ENCODE peak calls at places on chromosomes 11 and 22, in six cellular contexts. One of them, this sample, is unnamed. For H3K9me3, the result is how much of the 10 kb centered on the place peaks cover.

GRCh38 chr11:81869337-81870065 is 864.2 kb downstream of the FAM181B start:
- DNase-seq in stomach: peak
- DNase-seq in A549: no peak
- DNase-seq in H1: no peak
- DNase-seq in tibial nerve: no peak
- DNase-seq in GM12878: peak
- DNase-seq in this sample: no peak

GRCh38 chr22:32208681-32209080 is 3.8 kb upstream of the RFPL2 start:
- DNase-seq in stomach: no peak
- DNase-seq in A549: no peak
- DNase-seq in H1: no peak
- DNase-seq in tibial nerve: no peak
- DNase-seq in GM12878: no peak
- DNase-seq in this sample: no peak

GRCh38 chr11:102760355-102761035 is 19.9 kb downstream of the MMP10 start:
- DNase-seq in stomach: no peak
- DNase-seq in A549: peak
- DNase-seq in H1: no peak
- DNase-seq in tibial nerve: no peak
- DNase-seq in GM12878: no peak
- DNase-seq in this sample: no peak

GRCh38 chr22:44689915-44690524 is 12.0 kb upstream of the PRR5 start:
- DNase-seq in stomach: no peak
- DNase-seq in A549: no peak
- DNase-seq in H1: no peak
- DNase-seq in tibial nerve: no peak
- DNase-seq in GM12878: no peak
- DNase-seq in this sample: no peak

GRCh38 chr22:42214625-42215415 is 55.6 kb downstream of the TCF20 start:
- DNase-seq in stomach: no peak
- DNase-seq in A549: no peak
- DNase-seq in H1: no peak
- DNase-seq in tibial nerve: no peak
- DNase-seq in GM12878: no peak
- DNase-seq in this sample: no peak

GRCh38 chr22:49811014-49811791 is 16.5 kb downstream of the BRD1 start:
- DNase-seq in stomach: no peak
- DNase-seq in A549: no peak
- DNase-seq in H1: no peak
- DNase-seq in tibial nerve: no peak
- DNase-seq in GM12878: no peak
- DNase-seq in this sample: no peak

GRCh38 chr11:112537846-112538330 is 277.2 kb upstream of the PLET1 start:
- DNase-seq in stomach: no peak
- DNase-seq in A549: no peak
- DNase-seq in H1: no peak
- DNase-seq in tibial nerve: no peak
- DNase-seq in GM12878: no peak
- DNase-seq in this sample: no peak

GRCh38 chr11:76314741-76315090 is 66.2 kb downstream of the THAP12 start:
- DNase-seq in stomach: no peak
- DNase-seq in A549: no peak
- DNase-seq in H1: no peak
- DNase-seq in tibial nerve: no peak
- DNase-seq in GM12878: no peak
- DNase-seq in this sample: no peak

GRCh38 chr11:94224078-94224477 is 80.3 kb upstream of the IZUMO1R start:
- DNase-seq in stomach: no peak
- DNase-seq in A549: no peak
- DNase-seq in H1: no peak
- DNase-seq in tibial nerve: no peak
- DNase-seq in GM12878: no peak
- DNase-seq in this sample: no peak

GRCh38 chr11:59767212-59767611 is 12.0 kb downstream of the STX3 start:
- DNase-seq in stomach: no peak
- DNase-seq in A549: no peak
- DNase-seq in H1: no peak
- DNase-seq in tibial nerve: no peak
- DNase-seq in GM12878: no peak
- DNase-seq in this sample: no peak

GRCh38 chr11:61754534-61755482 is 2.4 kb downstream of the MYRF start:
- DNase-seq in stomach: peak
- DNase-seq in A549: no peak
- DNase-seq in H1: no peak
- DNase-seq in tibial nerve: no peak
- DNase-seq in GM12878: no peak
- DNase-seq in this sample: no peak
- TF ChIP-seq EP300 in stomach: no peak
- TF ChIP-seq EP300 in A549: no peak
- TF ChIP-seq EP300 in H1: no peak
- TF ChIP-seq EP300 in tibial nerve: no peak
- TF ChIP-seq EP300 in GM12878: no peak
- TF ChIP-seq EP300 in this sample: no peak

GRCh38 chr11:1370186-1371025 is 19.3 kb upstream of the BRSK2 start:
- DNase-seq in stomach: no peak
- DNase-seq in A549: no peak
- DNase-seq in H1: no peak
- DNase-seq in tibial nerve: no peak
- DNase-seq in GM12878: no peak
- DNase-seq in this sample: no peak

GRCh38 chr11:1367721-1368120 is 22.0 kb upstream of the BRSK2 start:
- DNase-seq in stomach: no peak
- DNase-seq in A549: no peak
- DNase-seq in H1: no peak
- DNase-seq in tibial nerve: no peak
- DNase-seq in GM12878: no peak
- DNase-seq in this sample: no peak

GRCh38 chr11:1368966-1369365 is 20.8 kb upstream of the BRSK2 start:
- DNase-seq in stomach: no peak
- DNase-seq in A549: no peak
- DNase-seq in H1: no peak
- DNase-seq in tibial nerve: no peak
- DNase-seq in GM12878: no peak
- DNase-seq in this sample: no peak

GRCh38 chr11:1369371-1370005 is 20.2 kb upstream of the BRSK2 start:
- DNase-seq in stomach: no peak
- DNase-seq in A549: no peak
- DNase-seq in H1: no peak
- DNase-seq in tibial nerve: no peak
- DNase-seq in GM12878: no peak
- DNase-seq in this sample: no peak

DNA sequence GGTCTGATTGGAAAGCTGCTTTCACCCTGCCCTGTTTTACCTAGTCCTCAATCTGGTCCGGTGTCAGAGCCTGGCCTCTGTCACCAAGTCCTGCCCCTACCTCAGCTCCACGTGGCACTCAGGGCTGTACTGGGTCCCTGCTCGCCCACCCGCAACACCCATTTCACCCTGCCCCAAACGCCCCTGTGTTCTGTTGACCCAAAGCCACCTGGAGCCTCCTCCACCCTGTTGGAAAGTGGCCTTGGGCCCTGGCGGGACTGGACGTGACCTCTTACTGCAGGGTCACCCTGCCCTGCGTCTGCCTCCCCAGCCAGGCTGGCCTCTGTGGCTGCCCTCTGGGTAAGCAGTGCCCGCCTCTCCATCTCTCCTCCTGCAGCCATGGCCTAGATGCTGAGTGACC is 21.5 kb upstream of the BRSK2 start:
- DNase-seq in stomach: no peak
- DNase-seq in A549: no peak
- DNase-seq in H1: no peak
- DNase-seq in tibial nerve: no peak
- DNase-seq in GM12878: no peak
- DNase-seq in this sample: no peak
- H3K9me3 ChIP-seq in stomach: under half
- H3K9me3 ChIP-seq in A549: under half
- H3K9me3 ChIP-seq in H1: half or more
- H3K9me3 ChIP-seq in tibial nerve: under half
- H3K9me3 ChIP-seq in GM12878: under half
- H3K9me3 ChIP-seq in this sample: under half

GRCh38 chr22:20959578-20960461 is 7.2 kb upstream of the AIFM3 start:
- DNase-seq in stomach: no peak
- DNase-seq in A549: no peak
- DNase-seq in H1: no peak
- DNase-seq in tibial nerve: no peak
- DNase-seq in GM12878: no peak
- DNase-seq in this sample: no peak
- TF ChIP-seq EP300 in stomach: no peak
- TF ChIP-seq EP300 in A549: no peak
- TF ChIP-seq EP300 in H1: no peak
- TF ChIP-seq EP300 in tibial nerve: no peak
- TF ChIP-seq EP300 in GM12878: no peak
- TF ChIP-seq EP300 in this sample: no peak

DNA sequence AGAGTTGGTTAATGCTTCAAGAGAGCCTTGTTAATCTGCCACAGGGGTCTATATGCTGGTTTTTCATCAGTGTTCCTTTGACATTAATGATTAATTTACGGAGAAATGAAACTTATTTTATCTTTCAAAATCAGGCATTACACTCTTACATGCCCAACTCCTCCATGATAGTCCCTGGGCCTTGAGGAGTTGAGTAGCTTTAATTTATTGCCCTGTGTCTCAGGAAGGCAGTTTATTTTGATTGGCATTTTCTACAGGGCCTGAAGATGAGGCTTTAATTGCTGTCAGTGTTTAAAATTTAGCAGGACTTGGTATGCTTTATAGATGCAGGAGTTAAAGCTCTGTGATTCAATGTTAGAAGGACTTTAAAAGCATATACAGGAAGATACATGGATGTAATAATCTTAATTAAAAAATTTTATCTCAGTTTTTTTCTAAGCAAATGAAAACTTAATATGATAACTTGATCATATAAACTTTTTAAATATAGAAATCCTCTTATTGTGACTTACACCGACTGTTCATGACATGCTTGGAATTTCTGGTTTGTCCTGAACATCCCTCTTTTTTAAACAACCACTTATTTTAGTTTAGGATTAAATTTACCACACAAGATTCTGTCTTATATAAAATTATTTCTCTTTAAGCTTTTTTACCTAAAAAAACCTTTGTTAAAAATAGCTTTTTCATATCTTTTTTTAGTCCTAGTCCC is 12.2 kb downstream of the GLYAT start:
- DNase-seq in stomach: no peak
- DNase-seq in A549: no peak
- DNase-seq in H1: no peak
- DNase-seq in tibial nerve: no peak
- DNase-seq in GM12878: no peak
- DNase-seq in this sample: no peak
- H3K9me3 ChIP-seq in stomach: under half
- H3K9me3 ChIP-seq in A549: under half
- H3K9me3 ChIP-seq in H1: under half
- H3K9me3 ChIP-seq in tibial nerve: under half
- H3K9me3 ChIP-seq in GM12878: under half
- H3K9me3 ChIP-seq in this sample: under half

GRCh38 chr11:130897262-130898182 is 18.8 kb downstream of the SNX19 start:
- DNase-seq in stomach: peak
- DNase-seq in A549: no peak
- DNase-seq in H1: no peak
- DNase-seq in tibial nerve: peak
- DNase-seq in GM12878: no peak
- DNase-seq in this sample: peak
- TF ChIP-seq EP300 in stomach: peak
- TF ChIP-seq EP300 in A549: peak
- TF ChIP-seq EP300 in H1: no peak
- TF ChIP-seq EP300 in tibial nerve: peak
- TF ChIP-seq EP300 in GM12878: no peak
- TF ChIP-seq EP300 in this sample: peak

GRCh38 chr22:47382164-47382890 is 619.9 kb downstream of the TBC1D22A start:
- DNase-seq in stomach: no peak
- DNase-seq in A549: no peak
- DNase-seq in H1: no peak
- DNase-seq in tibial nerve: no peak
- DNase-seq in GM12878: no peak
- DNase-seq in this sample: no peak
- H3K9me3 ChIP-seq in stomach: under half
- H3K9me3 ChIP-seq in A549: under half
- H3K9me3 ChIP-seq in H1: half or more
- H3K9me3 ChIP-seq in tibial nerve: under half
- H3K9me3 ChIP-seq in GM12878: under half
- H3K9me3 ChIP-seq in this sample: under half